ENCODE peak calls at places on chromosomes 5 and 9, in ten cellular contexts. One of them, this sample, is unnamed.

GRCh38 chr5:1723957-1724821 is 75.4 kb downstream of the MRPL36 start:
- DNase-seq in neuronal stem cell: no peak
- DNase-seq in hypothalamus: no peak
- DNase-seq in ascending aorta: no peak
- DNase-seq in stimulated activated CD4-positive, alpha-beta T cell treated with anti-CD3 and anti-CD28 coated beads, Interleukin-1b, Interleukin-23, amount 100 ng/mL, for 4 hours: no peak
- DNase-seq in activated CD8-positive, alpha-beta T cell treated with anti-CD3 and anti-CD28 coated beads, Interleukin-2, amount 10 ng/mL, durations not matched to agents 7 days and 5 days: no peak
- DNase-seq in anterior cingulate cortex: no peak
- DNase-seq in mucosa of gallbladder: peak; percentile 6
- DNase-seq in colonic mucosa: peak; percentile 4
- DNase-seq in MG63: no peak
- DNase-seq in this sample: no peak

GRCh38 chr5:139251281-139251687 is 42.3 kb upstream of the MATR3 start:
- DNase-seq in hypothalamus: no peak
- DNase-seq in neuronal stem cell: no peak
- DNase-seq in MG63: no peak
- DNase-seq in ascending aorta: no peak
- DNase-seq in stimulated activated CD4-positive, alpha-beta T cell treated with anti-CD3 and anti-CD28 coated beads, Interleukin-1b, Interleukin-23, amount 100 ng/mL, for 4 hours: no peak
- DNase-seq in activated CD8-positive, alpha-beta T cell treated with anti-CD3 and anti-CD28 coated beads, Interleukin-2, amount 10 ng/mL, durations not matched to agents 7 days and 5 days: peak; percentile 57
- DNase-seq in anterior cingulate cortex: no peak
- DNase-seq in colonic mucosa: peak; percentile 58
- DNase-seq in mucosa of gallbladder: no peak
- DNase-seq in this sample: peak; percentile 65

GRCh38 chr5:65128226-65128625 is 353.5 kb downstream of the ADAMTS6 start:
- DNase-seq in stimulated activated CD4-positive, alpha-beta T cell treated with anti-CD3 and anti-CD28 coated beads, Interleukin-1b, Interleukin-23, amount 100 ng/mL, for 4 hours: no peak
- DNase-seq in activated CD8-positive, alpha-beta T cell treated with anti-CD3 and anti-CD28 coated beads, Interleukin-2, amount 10 ng/mL, durations not matched to agents 7 days and 5 days: no peak
- DNase-seq in ascending aorta: no peak
- DNase-seq in MG63: no peak
- DNase-seq in hypothalamus: no peak
- DNase-seq in neuronal stem cell: no peak
- DNase-seq in colonic mucosa: no peak
- DNase-seq in mucosa of gallbladder: no peak
- DNase-seq in anterior cingulate cortex: no peak
- DNase-seq in this sample: no peak

GRCh38 chr5:55816342-55816741 is 34.8 kb upstream of the IL31RA start:
- DNase-seq in ascending aorta: no peak
- DNase-seq in mucosa of gallbladder: no peak
- DNase-seq in neuronal stem cell: no peak
- DNase-seq in colonic mucosa: no peak
- DNase-seq in anterior cingulate cortex: no peak
- DNase-seq in stimulated activated CD4-positive, alpha-beta T cell treated with anti-CD3 and anti-CD28 coated beads, Interleukin-1b, Interleukin-23, amount 100 ng/mL, for 4 hours: no peak
- DNase-seq in hypothalamus: no peak
- DNase-seq in activated CD8-positive, alpha-beta T cell treated with anti-CD3 and anti-CD28 coated beads, Interleukin-2, amount 10 ng/mL, durations not matched to agents 7 days and 5 days: no peak
- DNase-seq in MG63: no peak
- DNase-seq in this sample: no peak

GRCh38 chr9:132880311-132880661 is 1.6 kb downstream of the SPACA9 start:
- DNase-seq in stimulated activated CD4-positive, alpha-beta T cell treated with anti-CD3 and anti-CD28 coated beads, Interleukin-1b, Interleukin-23, amount 100 ng/mL, for 4 hours: no peak
- DNase-seq in colonic mucosa: no peak
- DNase-seq in ascending aorta: no peak
- DNase-seq in activated CD8-positive, alpha-beta T cell treated with anti-CD3 and anti-CD28 coated beads, Interleukin-2, amount 10 ng/mL, durations not matched to agents 7 days and 5 days: no peak
- DNase-seq in mucosa of gallbladder: no peak
- DNase-seq in neuronal stem cell: no peak
- DNase-seq in hypothalamus: no peak
- DNase-seq in anterior cingulate cortex: no peak
- DNase-seq in MG63: no peak
- DNase-seq in this sample: no peak

GRCh38 chr5:113236536-113237308 is 198.1 kb downstream of the TSSK1B start:
- DNase-seq in activated CD8-positive, alpha-beta T cell treated with anti-CD3 and anti-CD28 coated beads, Interleukin-2, amount 10 ng/mL, durations not matched to agents 7 days and 5 days: no peak
- DNase-seq in mucosa of gallbladder: no peak
- DNase-seq in stimulated activated CD4-positive, alpha-beta T cell treated with anti-CD3 and anti-CD28 coated beads, Interleukin-1b, Interleukin-23, amount 100 ng/mL, for 4 hours: no peak
- DNase-seq in anterior cingulate cortex: no peak
- DNase-seq in MG63: no peak
- DNase-seq in ascending aorta: no peak
- DNase-seq in hypothalamus: no peak
- DNase-seq in colonic mucosa: no peak
- DNase-seq in neuronal stem cell: no peak
- DNase-seq in this sample: no peak

GRCh38 chr5:38831909-38832308 is 13.9 kb upstream of the OSMR start:
- DNase-seq in hypothalamus: no peak
- DNase-seq in MG63: no peak
- DNase-seq in ascending aorta: no peak
- DNase-seq in stimulated activated CD4-positive, alpha-beta T cell treated with anti-CD3 and anti-CD28 coated beads, Interleukin-1b, Interleukin-23, amount 100 ng/mL, for 4 hours: no peak
- DNase-seq in mucosa of gallbladder: no peak
- DNase-seq in colonic mucosa: no peak
- DNase-seq in activated CD8-positive, alpha-beta T cell treated with anti-CD3 and anti-CD28 coated beads, Interleukin-2, amount 10 ng/mL, durations not matched to agents 7 days and 5 days: no peak
- DNase-seq in anterior cingulate cortex: no peak
- DNase-seq in neuronal stem cell: no peak
- DNase-seq in this sample: peak; percentile 50

GRCh38 chr5:179323026-179323571 is 22.2 kb downstream of the ADAMTS2 start:
- DNase-seq in anterior cingulate cortex: no peak
- DNase-seq in mucosa of gallbladder: no peak
- DNase-seq in MG63: no peak
- DNase-seq in neuronal stem cell: no peak
- DNase-seq in activated CD8-positive, alpha-beta T cell treated with anti-CD3 and anti-CD28 coated beads, Interleukin-2, amount 10 ng/mL, durations not matched to agents 7 days and 5 days: no peak
- DNase-seq in ascending aorta: peak; percentile 54
- DNase-seq in hypothalamus: no peak
- DNase-seq in stimulated activated CD4-positive, alpha-beta T cell treated with anti-CD3 and anti-CD28 coated beads, Interleukin-1b, Interleukin-23, amount 100 ng/mL, for 4 hours: no peak
- DNase-seq in colonic mucosa: no peak
- DNase-seq in this sample: no peak

GRCh38 chr5:147763791-147764525 is 18.6 kb downstream of the JAKMIP2 start:
- DNase-seq in colonic mucosa: no peak
- DNase-seq in mucosa of gallbladder: no peak
- DNase-seq in activated CD8-positive, alpha-beta T cell treated with anti-CD3 and anti-CD28 coated beads, Interleukin-2, amount 10 ng/mL, durations not matched to agents 7 days and 5 days: no peak
- DNase-seq in MG63: no peak
- DNase-seq in anterior cingulate cortex: no peak
- DNase-seq in hypothalamus: no peak
- DNase-seq in neuronal stem cell: no peak
- DNase-seq in ascending aorta: no peak
- DNase-seq in stimulated activated CD4-positive, alpha-beta T cell treated with anti-CD3 and anti-CD28 coated beads, Interleukin-1b, Interleukin-23, amount 100 ng/mL, for 4 hours: no peak
- DNase-seq in this sample: no peak

GRCh38 chr9:26856413-26857032 is 36.1 kb downstream of the CAAP1 start:
- DNase-seq in activated CD8-positive, alpha-beta T cell treated with anti-CD3 and anti-CD28 coated beads, Interleukin-2, amount 10 ng/mL, durations not matched to agents 7 days and 5 days: peak; percentile 50
- DNase-seq in stimulated activated CD4-positive, alpha-beta T cell treated with anti-CD3 and anti-CD28 coated beads, Interleukin-1b, Interleukin-23, amount 100 ng/mL, for 4 hours: no peak
- DNase-seq in anterior cingulate cortex: no peak
- DNase-seq in colonic mucosa: peak; percentile 22
- DNase-seq in mucosa of gallbladder: no peak
- DNase-seq in ascending aorta: no peak
- DNase-seq in MG63: peak; percentile 2
- DNase-seq in neuronal stem cell: peak; percentile 37
- DNase-seq in hypothalamus: no peak
- DNase-seq in this sample: peak; percentile 38

GRCh38 chr5:59745422-59745863 is 148.1 kb downstream of the PDE4D start:
- DNase-seq in mucosa of gallbladder: peak; percentile 46
- DNase-seq in ascending aorta: peak; percentile 74
- DNase-seq in colonic mucosa: peak; percentile 27
- DNase-seq in neuronal stem cell: no peak
- DNase-seq in anterior cingulate cortex: no peak
- DNase-seq in activated CD8-positive, alpha-beta T cell treated with anti-CD3 and anti-CD28 coated beads, Interleukin-2, amount 10 ng/mL, durations not matched to agents 7 days and 5 days: no peak
- DNase-seq in stimulated activated CD4-positive, alpha-beta T cell treated with anti-CD3 and anti-CD28 coated beads, Interleukin-1b, Interleukin-23, amount 100 ng/mL, for 4 hours: no peak
- DNase-seq in MG63: peak; percentile 65
- DNase-seq in hypothalamus: no peak
- DNase-seq in this sample: no peak

GRCh38 chr9:129458663-129459549 is 162.0 kb downstream of the C9orf50 start:
- DNase-seq in hypothalamus: peak; percentile 64
- DNase-seq in neuronal stem cell: no peak
- DNase-seq in activated CD8-positive, alpha-beta T cell treated with anti-CD3 and anti-CD28 coated beads, Interleukin-2, amount 10 ng/mL, durations not matched to agents 7 days and 5 days: peak; percentile 34
- DNase-seq in stimulated activated CD4-positive, alpha-beta T cell treated with anti-CD3 and anti-CD28 coated beads, Interleukin-1b, Interleukin-23, amount 100 ng/mL, for 4 hours: no peak
- DNase-seq in anterior cingulate cortex: peak; percentile 36
- DNase-seq in MG63: no peak
- DNase-seq in mucosa of gallbladder: peak; percentile 36
- DNase-seq in colonic mucosa: peak; percentile 52
- DNase-seq in ascending aorta: peak; percentile 88
- DNase-seq in this sample: no peak

GRCh38 chr9:127580879-127581278 is 31.2 kb upstream of the STXBP1 start:
- DNase-seq in mucosa of gallbladder: no peak
- DNase-seq in colonic mucosa: no peak
- DNase-seq in MG63: no peak
- DNase-seq in activated CD8-positive, alpha-beta T cell treated with anti-CD3 and anti-CD28 coated beads, Interleukin-2, amount 10 ng/mL, durations not matched to agents 7 days and 5 days: no peak
- DNase-seq in stimulated activated CD4-positive, alpha-beta T cell treated with anti-CD3 and anti-CD28 coated beads, Interleukin-1b, Interleukin-23, amount 100 ng/mL, for 4 hours: no peak
- DNase-seq in hypothalamus: no peak
- DNase-seq in anterior cingulate cortex: no peak
- DNase-seq in ascending aorta: no peak
- DNase-seq in neuronal stem cell: no peak
- DNase-seq in this sample: no peak

GRCh38 chr9:88075966-88076285 is 62.3 kb downstream of the SPATA31C2 start:
- DNase-seq in activated CD8-positive, alpha-beta T cell treated with anti-CD3 and anti-CD28 coated beads, Interleukin-2, amount 10 ng/mL, durations not matched to agents 7 days and 5 days: no peak
- DNase-seq in hypothalamus: no peak
- DNase-seq in mucosa of gallbladder: no peak
- DNase-seq in colonic mucosa: no peak
- DNase-seq in ascending aorta: no peak
- DNase-seq in anterior cingulate cortex: no peak
- DNase-seq in MG63: no peak
- DNase-seq in neuronal stem cell: peak; percentile 36
- DNase-seq in stimulated activated CD4-positive, alpha-beta T cell treated with anti-CD3 and anti-CD28 coated beads, Interleukin-1b, Interleukin-23, amount 100 ng/mL, for 4 hours: no peak
- DNase-seq in this sample: no peak

GRCh38 chr5:172981931-172982330 is 1.6 kb upstream of the ATP6V0E1 start:
- DNase-seq in ascending aorta: no peak
- DNase-seq in hypothalamus: no peak
- DNase-seq in mucosa of gallbladder: no peak
- DNase-seq in stimulated activated CD4-positive, alpha-beta T cell treated with anti-CD3 and anti-CD28 coated beads, Interleukin-1b, Interleukin-23, amount 100 ng/mL, for 4 hours: no peak
- DNase-seq in MG63: no peak
- DNase-seq in neuronal stem cell: no peak
- DNase-seq in colonic mucosa: no peak
- DNase-seq in activated CD8-positive, alpha-beta T cell treated with anti-CD3 and anti-CD28 coated beads, Interleukin-2, amount 10 ng/mL, durations not matched to agents 7 days and 5 days: no peak
- DNase-seq in anterior cingulate cortex: no peak
- DNase-seq in this sample: no peak

GRCh38 chr5:109876941-109877669 is 187.4 kb downstream of the MAN2A1 start:
- DNase-seq in neuronal stem cell: no peak
- DNase-seq in MG63: peak; percentile 94
- DNase-seq in stimulated activated CD4-positive, alpha-beta T cell treated with anti-CD3 and anti-CD28 coated beads, Interleukin-1b, Interleukin-23, amount 100 ng/mL, for 4 hours: no peak
- DNase-seq in ascending aorta: no peak
- DNase-seq in anterior cingulate cortex: no peak
- DNase-seq in hypothalamus: no peak
- DNase-seq in colonic mucosa: no peak
- DNase-seq in activated CD8-positive, alpha-beta T cell treated with anti-CD3 and anti-CD28 coated beads, Interleukin-2, amount 10 ng/mL, durations not matched to agents 7 days and 5 days: no peak
- DNase-seq in mucosa of gallbladder: no peak
- DNase-seq in this sample: no peak

GRCh38 chr5:83428890-83429289 is 42.7 kb upstream of the VCAN start:
- DNase-seq in activated CD8-positive, alpha-beta T cell treated with anti-CD3 and anti-CD28 coated beads, Interleukin-2, amount 10 ng/mL, durations not matched to agents 7 days and 5 days: no peak
- DNase-seq in neuronal stem cell: no peak
- DNase-seq in stimulated activated CD4-positive, alpha-beta T cell treated with anti-CD3 and anti-CD28 coated beads, Interleukin-1b, Interleukin-23, amount 100 ng/mL, for 4 hours: no peak
- DNase-seq in mucosa of gallbladder: no peak
- DNase-seq in colonic mucosa: no peak
- DNase-seq in MG63: no peak
- DNase-seq in hypothalamus: no peak
- DNase-seq in ascending aorta: no peak
- DNase-seq in anterior cingulate cortex: no peak
- DNase-seq in this sample: no peak

GRCh38 chr5:172860520-172861443 is 26.7 kb downstream of the ERGIC1 start:
- DNase-seq in neuronal stem cell: no peak
- DNase-seq in stimulated activated CD4-positive, alpha-beta T cell treated with anti-CD3 and anti-CD28 coated beads, Interleukin-1b, Interleukin-23, amount 100 ng/mL, for 4 hours: no peak
- DNase-seq in colonic mucosa: peak; percentile 63
- DNase-seq in anterior cingulate cortex: peak; percentile 85
- DNase-seq in activated CD8-positive, alpha-beta T cell treated with anti-CD3 and anti-CD28 coated beads, Interleukin-2, amount 10 ng/mL, durations not matched to agents 7 days and 5 days: no peak
- DNase-seq in hypothalamus: peak; percentile 75
- DNase-seq in ascending aorta: peak; percentile 97
- DNase-seq in mucosa of gallbladder: peak; percentile 83
- DNase-seq in MG63: peak; percentile 97
- DNase-seq in this sample: no peak

GRCh38 chr9:131470581-131470991 is 32.1 kb upstream of the POMT1 start:
- DNase-seq in mucosa of gallbladder: no peak
- DNase-seq in activated CD8-positive, alpha-beta T cell treated with anti-CD3 and anti-CD28 coated beads, Interleukin-2, amount 10 ng/mL, durations not matched to agents 7 days and 5 days: no peak
- DNase-seq in neuronal stem cell: no peak
- DNase-seq in ascending aorta: peak; percentile 44
- DNase-seq in stimulated activated CD4-positive, alpha-beta T cell treated with anti-CD3 and anti-CD28 coated beads, Interleukin-1b, Interleukin-23, amount 100 ng/mL, for 4 hours: no peak
- DNase-seq in anterior cingulate cortex: no peak
- DNase-seq in hypothalamus: no peak
- DNase-seq in colonic mucosa: no peak
- DNase-seq in MG63: no peak
- DNase-seq in this sample: no peak

GRCh38 chr9:107269681-107270080 is 13.4 kb upstream of the RAD23B start:
- DNase-seq in mucosa of gallbladder: no peak
- DNase-seq in anterior cingulate cortex: no peak
- DNase-seq in colonic mucosa: no peak
- DNase-seq in stimulated activated CD4-positive, alpha-beta T cell treated with anti-CD3 and anti-CD28 coated beads, Interleukin-1b, Interleukin-23, amount 100 ng/mL, for 4 hours: no peak
- DNase-seq in hypothalamus: no peak
- DNase-seq in ascending aorta: no peak
- DNase-seq in neuronal stem cell: no peak
- DNase-seq in MG63: no peak
- DNase-seq in activated CD8-positive, alpha-beta T cell treated with anti-CD3 and anti-CD28 coated beads, Interleukin-2, amount 10 ng/mL, durations not matched to agents 7 days and 5 days: no peak
- DNase-seq in this sample: no peak

GRCh38 chr5:36172593-36172992 is 20.7 kb downstream of the SKP2 start:
- DNase-seq in mucosa of gallbladder: no peak
- DNase-seq in stimulated activated CD4-positive, alpha-beta T cell treated with anti-CD3 and anti-CD28 coated beads, Interleukin-1b, Interleukin-23, amount 100 ng/mL, for 4 hours: no peak
- DNase-seq in colonic mucosa: no peak
- DNase-seq in neuronal stem cell: no peak
- DNase-seq in activated CD8-positive, alpha-beta T cell treated with anti-CD3 and anti-CD28 coated beads, Interleukin-2, amount 10 ng/mL, durations not matched to agents 7 days and 5 days: no peak
- DNase-seq in anterior cingulate cortex: no peak
- DNase-seq in ascending aorta: no peak
- DNase-seq in MG63: no peak
- DNase-seq in hypothalamus: no peak
- DNase-seq in this sample: no peak

GRCh38 chr5:59893436-59894227 is at the start of gene PDE4D:
- DNase-seq in colonic mucosa: peak; percentile 25
- DNase-seq in mucosa of gallbladder: peak; percentile 60
- DNase-seq in MG63: peak; percentile 57
- DNase-seq in neuronal stem cell: peak; percentile 74
- DNase-seq in ascending aorta: peak; percentile 82
- DNase-seq in anterior cingulate cortex: peak; percentile 22
- DNase-seq in stimulated activated CD4-positive, alpha-beta T cell treated with anti-CD3 and anti-CD28 coated beads, Interleukin-1b, Interleukin-23, amount 100 ng/mL, for 4 hours: no peak
- DNase-seq in activated CD8-positive, alpha-beta T cell treated with anti-CD3 and anti-CD28 coated beads, Interleukin-2, amount 10 ng/mL, durations not matched to agents 7 days and 5 days: peak; percentile 21
- DNase-seq in hypothalamus: peak; percentile 21
- DNase-seq in this sample: no peak

GRCh38 chr5:52580921-52581320 is 206.8 kb upstream of the ITGA1 start:
- DNase-seq in colonic mucosa: no peak
- DNase-seq in hypothalamus: no peak
- DNase-seq in neuronal stem cell: no peak
- DNase-seq in stimulated activated CD4-positive, alpha-beta T cell treated with anti-CD3 and anti-CD28 coated beads, Interleukin-1b, Interleukin-23, amount 100 ng/mL, for 4 hours: no peak
- DNase-seq in mucosa of gallbladder: no peak
- DNase-seq in activated CD8-positive, alpha-beta T cell treated with anti-CD3 and anti-CD28 coated beads, Interleukin-2, amount 10 ng/mL, durations not matched to agents 7 days and 5 days: no peak
- DNase-seq in anterior cingulate cortex: no peak
- DNase-seq in MG63: peak; percentile 91
- DNase-seq in ascending aorta: no peak
- DNase-seq in this sample: no peak

GRCh38 chr9:135931349-135931820 is 24.0 kb upstream of the CAMSAP1 start:
- DNase-seq in mucosa of gallbladder: no peak
- DNase-seq in neuronal stem cell: no peak
- DNase-seq in anterior cingulate cortex: no peak
- DNase-seq in activated CD8-positive, alpha-beta T cell treated with anti-CD3 and anti-CD28 coated beads, Interleukin-2, amount 10 ng/mL, durations not matched to agents 7 days and 5 days: no peak
- DNase-seq in hypothalamus: no peak
- DNase-seq in stimulated activated CD4-positive, alpha-beta T cell treated with anti-CD3 and anti-CD28 coated beads, Interleukin-1b, Interleukin-23, amount 100 ng/mL, for 4 hours: no peak
- DNase-seq in ascending aorta: no peak
- DNase-seq in colonic mucosa: no peak
- DNase-seq in MG63: no peak
- DNase-seq in this sample: no peak

GRCh38 chr5:90474235-90475107 is at the start of the genes MBLAC2 and POLR3G:
- DNase-seq in neuronal stem cell: peak; percentile 81
- DNase-seq in hypothalamus: peak; percentile 87
- DNase-seq in mucosa of gallbladder: peak; percentile 95
- DNase-seq in MG63: peak; percentile 96
- DNase-seq in anterior cingulate cortex: peak; percentile 89
- DNase-seq in ascending aorta: peak; percentile 92
- DNase-seq in stimulated activated CD4-positive, alpha-beta T cell treated with anti-CD3 and anti-CD28 coated beads, Interleukin-1b, Interleukin-23, amount 100 ng/mL, for 4 hours: peak; percentile 91
- DNase-seq in colonic mucosa: peak; percentile 96
- DNase-seq in activated CD8-positive, alpha-beta T cell treated with anti-CD3 and anti-CD28 coated beads, Interleukin-2, amount 10 ng/mL, durations not matched to agents 7 days and 5 days: peak; percentile 96
- DNase-seq in this sample: peak; percentile 88

GRCh38 chr5:75612211-75612579 is 942 bp downstream of the ANKDD1B start:
- DNase-seq in MG63: no peak
- DNase-seq in stimulated activated CD4-positive, alpha-beta T cell treated with anti-CD3 and anti-CD28 coated beads, Interleukin-1b, Interleukin-23, amount 100 ng/mL, for 4 hours: no peak
- DNase-seq in anterior cingulate cortex: no peak
- DNase-seq in ascending aorta: no peak
- DNase-seq in mucosa of gallbladder: no peak
- DNase-seq in activated CD8-positive, alpha-beta T cell treated with anti-CD3 and anti-CD28 coated beads, Interleukin-2, amount 10 ng/mL, durations not matched to agents 7 days and 5 days: no peak
- DNase-seq in colonic mucosa: no peak
- DNase-seq in neuronal stem cell: no peak
- DNase-seq in hypothalamus: no peak
- DNase-seq in this sample: no peak

GRCh38 chr5:112551437-112552018 is 132.5 kb upstream of the EPB41L4A start:
- DNase-seq in MG63: no peak
- DNase-seq in ascending aorta: no peak
- DNase-seq in mucosa of gallbladder: peak; percentile 59
- DNase-seq in colonic mucosa: peak; percentile 53
- DNase-seq in activated CD8-positive, alpha-beta T cell treated with anti-CD3 and anti-CD28 coated beads, Interleukin-2, amount 10 ng/mL, durations not matched to agents 7 days and 5 days: peak; percentile 56
- DNase-seq in neuronal stem cell: peak; percentile 51
- DNase-seq in hypothalamus: peak; percentile 49
- DNase-seq in anterior cingulate cortex: peak; percentile 30
- DNase-seq in stimulated activated CD4-positive, alpha-beta T cell treated with anti-CD3 and anti-CD28 coated beads, Interleukin-1b, Interleukin-23, amount 100 ng/mL, for 4 hours: no peak
- DNase-seq in this sample: peak; percentile 58

GRCh38 chr9:126965541-126966428 is 51.2 kb downstream of the RALGPS1 start:
- DNase-seq in hypothalamus: peak; percentile 49
- DNase-seq in mucosa of gallbladder: peak; percentile 19
- DNase-seq in activated CD8-positive, alpha-beta T cell treated with anti-CD3 and anti-CD28 coated beads, Interleukin-2, amount 10 ng/mL, durations not matched to agents 7 days and 5 days: peak; percentile 65
- DNase-seq in anterior cingulate cortex: peak; percentile 21
- DNase-seq in stimulated activated CD4-positive, alpha-beta T cell treated with anti-CD3 and anti-CD28 coated beads, Interleukin-1b, Interleukin-23, amount 100 ng/mL, for 4 hours: peak; percentile 36
- DNase-seq in colonic mucosa: peak; percentile 42
- DNase-seq in ascending aorta: no peak
- DNase-seq in neuronal stem cell: peak; percentile 20
- DNase-seq in MG63: peak; percentile 34
- DNase-seq in this sample: peak; percentile 51

This sample was measured in Jurkat, Clone E6-1.